ENCODE peak calls at places on chromosomes 16 and 17, in ten cellular contexts. One of them, this sample, is unnamed.

GRCh38 chr17:66687570-66688284 is 147.2 kb upstream of the CACNG5 start:
- DNase-seq in CD4-positive, alpha-beta T cell: no peak
- DNase-seq in ascending aorta: no peak
- DNase-seq in omental fat pad: no peak
- DNase-seq in Calu3: no peak
- DNase-seq in body of pancreas: no peak
- DNase-seq in AG10803: no peak
- DNase-seq in A549: no peak
- DNase-seq in fibroblast of mammary gland: no peak
- DNase-seq in neural crest cell: no peak
- DNase-seq in this sample: no peak

GRCh38 chr16:30409125-30410060 is 2.0 kb downstream of the ZNF771 start:
- DNase-seq in CD4-positive, alpha-beta T cell: peak; percentile 93
- DNase-seq in ascending aorta: peak; percentile 96
- DNase-seq in omental fat pad: peak; percentile 95
- DNase-seq in Calu3: peak; percentile 98
- DNase-seq in body of pancreas: peak; percentile 91
- DNase-seq in AG10803: peak; percentile 77
- DNase-seq in A549: peak; percentile 88
- DNase-seq in fibroblast of mammary gland: peak; percentile 81
- DNase-seq in neural crest cell: peak; percentile 99
- DNase-seq in this sample: peak; percentile 78

GRCh38 chr17:12566281-12567002 is 99.2 kb upstream of the MYOCD start:
- DNase-seq in CD4-positive, alpha-beta T cell: no peak
- DNase-seq in ascending aorta: no peak
- DNase-seq in omental fat pad: no peak
- DNase-seq in Calu3: no peak
- DNase-seq in body of pancreas: no peak
- DNase-seq in AG10803: no peak
- DNase-seq in A549: no peak
- DNase-seq in fibroblast of mammary gland: no peak
- DNase-seq in neural crest cell: no peak
- DNase-seq in this sample: no peak

GRCh38 chr16:50381679-50382440 is 13.1 kb upstream of the BRD7 start:
- DNase-seq in CD4-positive, alpha-beta T cell: no peak
- DNase-seq in ascending aorta: no peak
- DNase-seq in omental fat pad: no peak
- DNase-seq in Calu3: peak; percentile 20
- DNase-seq in body of pancreas: no peak
- DNase-seq in AG10803: no peak
- DNase-seq in A549: no peak
- DNase-seq in fibroblast of mammary gland: no peak
- DNase-seq in neural crest cell: no peak
- DNase-seq in this sample: no peak

GRCh38 chr17:31197991-31198390 is 99.0 kb downstream of the OMG start:
- DNase-seq in CD4-positive, alpha-beta T cell: no peak
- DNase-seq in ascending aorta: no peak
- DNase-seq in omental fat pad: no peak
- DNase-seq in Calu3: no peak
- DNase-seq in body of pancreas: no peak
- DNase-seq in AG10803: peak; percentile 28
- DNase-seq in A549: no peak
- DNase-seq in fibroblast of mammary gland: peak; percentile 48
- DNase-seq in neural crest cell: no peak
- DNase-seq in this sample: no peak

GRCh38 chr17:40110457-40110856 is 10.1 kb upstream of the NR1D1 start:
- DNase-seq in CD4-positive, alpha-beta T cell: no peak
- DNase-seq in ascending aorta: no peak
- DNase-seq in omental fat pad: no peak
- DNase-seq in Calu3: no peak
- DNase-seq in body of pancreas: peak; percentile 35
- DNase-seq in AG10803: no peak
- DNase-seq in A549: no peak
- DNase-seq in fibroblast of mammary gland: no peak
- DNase-seq in neural crest cell: no peak
- DNase-seq in this sample: no peak

GRCh38 chr17:68089881-68090280 is 54.3 kb downstream of the KPNA2 start:
- DNase-seq in CD4-positive, alpha-beta T cell: no peak
- DNase-seq in ascending aorta: no peak
- DNase-seq in omental fat pad: no peak
- DNase-seq in Calu3: peak; percentile 73
- DNase-seq in body of pancreas: peak; percentile 60
- DNase-seq in AG10803: no peak
- DNase-seq in A549: peak; percentile 42
- DNase-seq in fibroblast of mammary gland: peak; percentile 13
- DNase-seq in neural crest cell: no peak
- DNase-seq in this sample: no peak

GRCh38 chr16:30065943-30066881 is 652 bp downstream of the ALDOA start:
- DNase-seq in CD4-positive, alpha-beta T cell: peak; percentile 18
- DNase-seq in ascending aorta: no peak
- DNase-seq in omental fat pad: peak; percentile 62
- DNase-seq in Calu3: peak; percentile 54
- DNase-seq in body of pancreas: peak; percentile 59
- DNase-seq in AG10803: peak; percentile 65
- DNase-seq in A549: no peak
- DNase-seq in fibroblast of mammary gland: peak; percentile 64
- DNase-seq in neural crest cell: no peak
- DNase-seq in this sample: peak; percentile 65

GRCh38 chr17:10270258-10270657 is 71.9 kb upstream of the GAS7 start:
- DNase-seq in CD4-positive, alpha-beta T cell: no peak
- DNase-seq in ascending aorta: no peak
- DNase-seq in omental fat pad: no peak
- DNase-seq in Calu3: no peak
- DNase-seq in body of pancreas: no peak
- DNase-seq in AG10803: peak; percentile 83
- DNase-seq in A549: no peak
- DNase-seq in fibroblast of mammary gland: peak; percentile 80
- DNase-seq in neural crest cell: no peak
- DNase-seq in this sample: no peak

GRCh38 chr16:89170346-89171215 is 967 bp upstream of the CDH15 start:
- DNase-seq in CD4-positive, alpha-beta T cell: no peak
- DNase-seq in ascending aorta: no peak
- DNase-seq in omental fat pad: no peak
- DNase-seq in Calu3: peak; percentile 86
- DNase-seq in body of pancreas: peak; percentile 52
- DNase-seq in AG10803: no peak
- DNase-seq in A549: no peak
- DNase-seq in fibroblast of mammary gland: no peak
- DNase-seq in neural crest cell: no peak
- DNase-seq in this sample: no peak

GRCh38 chr16:1772362-1772907 is at the start of gene EME2:
- DNase-seq in CD4-positive, alpha-beta T cell: peak; percentile 38
- DNase-seq in ascending aorta: no peak
- DNase-seq in omental fat pad: no peak
- DNase-seq in Calu3: peak; percentile 27
- DNase-seq in body of pancreas: no peak
- DNase-seq in AG10803: no peak
- DNase-seq in A549: no peak
- DNase-seq in fibroblast of mammary gland: peak; percentile 33
- DNase-seq in neural crest cell: no peak
- DNase-seq in this sample: no peak

GRCh38 chr17:17081304-17081940 is 39.2 kb downstream of the MPRIP start:
- DNase-seq in CD4-positive, alpha-beta T cell: no peak
- DNase-seq in ascending aorta: no peak
- DNase-seq in omental fat pad: no peak
- DNase-seq in Calu3: no peak
- DNase-seq in body of pancreas: no peak
- DNase-seq in AG10803: no peak
- DNase-seq in A549: no peak
- DNase-seq in fibroblast of mammary gland: no peak
- DNase-seq in neural crest cell: no peak
- DNase-seq in this sample: no peak

GRCh38 chr17:7855643-7856080 is 796 bp downstream of the TMEM88 start:
- DNase-seq in CD4-positive, alpha-beta T cell: no peak
- DNase-seq in ascending aorta: no peak
- DNase-seq in omental fat pad: no peak
- DNase-seq in Calu3: no peak
- DNase-seq in body of pancreas: no peak
- DNase-seq in AG10803: no peak
- DNase-seq in A549: no peak
- DNase-seq in fibroblast of mammary gland: no peak
- DNase-seq in neural crest cell: peak; percentile 27
- DNase-seq in this sample: no peak

GRCh38 chr17:4856937-4857314 is 23.8 kb downstream of the MINK1 start:
- DNase-seq in CD4-positive, alpha-beta T cell: no peak
- DNase-seq in ascending aorta: no peak
- DNase-seq in omental fat pad: no peak
- DNase-seq in Calu3: no peak
- DNase-seq in body of pancreas: no peak
- DNase-seq in AG10803: no peak
- DNase-seq in A549: no peak
- DNase-seq in fibroblast of mammary gland: no peak
- DNase-seq in neural crest cell: no peak
- DNase-seq in this sample: no peak

GRCh38 chr17:46974086-46974485 is 5.0 kb downstream of the RPRML start:
- DNase-seq in CD4-positive, alpha-beta T cell: no peak
- DNase-seq in ascending aorta: no peak
- DNase-seq in omental fat pad: no peak
- DNase-seq in Calu3: no peak
- DNase-seq in body of pancreas: no peak
- DNase-seq in AG10803: no peak
- DNase-seq in A549: no peak
- DNase-seq in fibroblast of mammary gland: no peak
- DNase-seq in neural crest cell: no peak
- DNase-seq in this sample: no peak
- TF ChIP-seq CTCF in CD4-positive, alpha-beta T cell: no peak
- TF ChIP-seq CTCF in ascending aorta: no peak
- TF ChIP-seq CTCF in omental fat pad: no peak
- TF ChIP-seq CTCF in Calu3: no peak
- TF ChIP-seq CTCF in body of pancreas: no peak
- TF ChIP-seq CTCF in AG10803: no peak
- TF ChIP-seq CTCF in A549: no peak
- TF ChIP-seq CTCF in fibroblast of mammary gland: no peak
- TF ChIP-seq CTCF in neural crest cell: no peak
- TF ChIP-seq CTCF in this sample: no peak

GRCh38 chr16:28192811-28193529 is 18.8 kb downstream of the XPO6 start:
- DNase-seq in CD4-positive, alpha-beta T cell: peak; percentile 63
- DNase-seq in ascending aorta: no peak
- DNase-seq in omental fat pad: no peak
- DNase-seq in Calu3: no peak
- DNase-seq in body of pancreas: peak; percentile 26
- DNase-seq in AG10803: no peak
- DNase-seq in A549: no peak
- DNase-seq in fibroblast of mammary gland: no peak
- DNase-seq in neural crest cell: no peak
- DNase-seq in this sample: no peak
- TF ChIP-seq CTCF in CD4-positive, alpha-beta T cell: peak; percentile 47
- TF ChIP-seq CTCF in ascending aorta: no peak
- TF ChIP-seq CTCF in omental fat pad: no peak
- TF ChIP-seq CTCF in Calu3: no peak
- TF ChIP-seq CTCF in body of pancreas: no peak
- TF ChIP-seq CTCF in AG10803: no peak
- TF ChIP-seq CTCF in A549: no peak
- TF ChIP-seq CTCF in fibroblast of mammary gland: no peak
- TF ChIP-seq CTCF in neural crest cell: no peak
- TF ChIP-seq CTCF in this sample: no peak

GRCh38 chr17:48149174-48150106 is 41.9 kb downstream of the SNX11 start:
- DNase-seq in CD4-positive, alpha-beta T cell: no peak
- DNase-seq in ascending aorta: no peak
- DNase-seq in omental fat pad: no peak
- DNase-seq in Calu3: no peak
- DNase-seq in body of pancreas: no peak
- DNase-seq in AG10803: no peak
- DNase-seq in A549: no peak
- DNase-seq in fibroblast of mammary gland: no peak
- DNase-seq in neural crest cell: no peak
- DNase-seq in this sample: no peak

GRCh38 chr17:48155889-48156670 is 48.5 kb downstream of the SNX11 start:
- DNase-seq in CD4-positive, alpha-beta T cell: no peak
- DNase-seq in ascending aorta: no peak
- DNase-seq in omental fat pad: no peak
- DNase-seq in Calu3: no peak
- DNase-seq in body of pancreas: no peak
- DNase-seq in AG10803: no peak
- DNase-seq in A549: no peak
- DNase-seq in fibroblast of mammary gland: no peak
- DNase-seq in neural crest cell: no peak
- DNase-seq in this sample: no peak

GRCh38 chr17:48150602-48151001 is 43.0 kb downstream of the SNX11 start:
- DNase-seq in CD4-positive, alpha-beta T cell: no peak
- DNase-seq in ascending aorta: no peak
- DNase-seq in omental fat pad: no peak
- DNase-seq in Calu3: no peak
- DNase-seq in body of pancreas: no peak
- DNase-seq in AG10803: no peak
- DNase-seq in A549: no peak
- DNase-seq in fibroblast of mammary gland: no peak
- DNase-seq in neural crest cell: no peak
- DNase-seq in this sample: no peak

GRCh38 chr17:48150107-48150463 is 42.5 kb downstream of the SNX11 start:
- DNase-seq in CD4-positive, alpha-beta T cell: no peak
- DNase-seq in ascending aorta: no peak
- DNase-seq in omental fat pad: no peak
- DNase-seq in Calu3: no peak
- DNase-seq in body of pancreas: no peak
- DNase-seq in AG10803: no peak
- DNase-seq in A549: no peak
- DNase-seq in fibroblast of mammary gland: no peak
- DNase-seq in neural crest cell: no peak
- DNase-seq in this sample: no peak

GRCh38 chr17:48153711-48154642 is 46.4 kb downstream of the SNX11 start:
- DNase-seq in CD4-positive, alpha-beta T cell: no peak
- DNase-seq in ascending aorta: no peak
- DNase-seq in omental fat pad: no peak
- DNase-seq in Calu3: peak; percentile 66
- DNase-seq in body of pancreas: peak; percentile 83
- DNase-seq in AG10803: peak; percentile 53
- DNase-seq in A549: peak; percentile 75
- DNase-seq in fibroblast of mammary gland: peak; percentile 47
- DNase-seq in neural crest cell: peak; percentile 22
- DNase-seq in this sample: peak; percentile 57
- TF ChIP-seq CTCF in CD4-positive, alpha-beta T cell: no peak
- TF ChIP-seq CTCF in ascending aorta: no peak
- TF ChIP-seq CTCF in omental fat pad: no peak
- TF ChIP-seq CTCF in Calu3: peak; percentile 76
- TF ChIP-seq CTCF in body of pancreas: peak; percentile 60
- TF ChIP-seq CTCF in AG10803: peak; percentile 60
- TF ChIP-seq CTCF in A549: peak; percentile 84
- TF ChIP-seq CTCF in fibroblast of mammary gland: peak; percentile 49
- TF ChIP-seq CTCF in neural crest cell: peak; percentile 66
- TF ChIP-seq CTCF in this sample: no peak

DNA sequence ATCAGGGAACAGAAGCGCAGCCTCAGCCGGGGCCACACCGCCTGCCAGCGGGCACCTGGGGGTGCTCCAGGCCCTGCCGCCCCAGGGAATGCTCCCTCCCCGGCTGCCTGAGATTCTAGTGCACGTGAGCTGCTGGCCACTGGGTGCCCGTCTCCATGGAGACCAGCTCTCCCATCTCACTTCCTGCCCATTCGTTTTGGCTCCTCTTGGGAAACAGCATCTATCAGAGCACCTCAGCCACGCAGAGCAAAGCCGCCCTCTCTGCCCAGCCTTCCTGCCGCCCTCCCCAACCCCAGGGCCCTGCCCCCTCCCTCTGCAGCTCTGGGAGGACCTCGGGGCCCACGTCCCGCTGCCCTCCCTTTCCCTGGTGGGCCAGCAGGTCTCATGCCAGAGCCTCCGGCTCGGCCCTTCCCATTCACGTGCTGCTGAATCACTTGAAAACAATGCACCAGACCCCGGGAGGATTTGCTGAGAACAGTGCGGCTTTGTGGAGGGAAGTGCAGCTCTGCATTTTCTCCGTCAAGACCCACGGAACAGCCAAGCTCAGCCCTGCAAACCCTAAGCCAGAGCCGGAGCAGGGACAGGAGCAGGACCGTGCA is 19.4 kb downstream of the CEP295NL start:
- DNase-seq in CD4-positive, alpha-beta T cell: no peak
- DNase-seq in ascending aorta: peak; percentile 94
- DNase-seq in omental fat pad: no peak
- DNase-seq in Calu3: peak; percentile 83
- DNase-seq in body of pancreas: peak; percentile 84
- DNase-seq in AG10803: peak; percentile 97
- DNase-seq in A549: peak; percentile 98
- DNase-seq in fibroblast of mammary gland: peak; percentile 97
- DNase-seq in neural crest cell: peak; percentile 62
- DNase-seq in this sample: no peak
- TF ChIP-seq CTCF in CD4-positive, alpha-beta T cell: no peak
- TF ChIP-seq CTCF in ascending aorta: no peak
- TF ChIP-seq CTCF in omental fat pad: no peak
- TF ChIP-seq CTCF in Calu3: no peak
- TF ChIP-seq CTCF in body of pancreas: no peak
- TF ChIP-seq CTCF in AG10803: no peak
- TF ChIP-seq CTCF in A549: peak; percentile 5
- TF ChIP-seq CTCF in fibroblast of mammary gland: no peak
- TF ChIP-seq CTCF in neural crest cell: peak; percentile 21
- TF ChIP-seq CTCF in this sample: no peak